ENCODE peak calls at places on chromosome 20, in four cellular contexts. Z is GDM1, J is suprapubic skin, D is SW480. I is an unnamed sample.

GRCh38 chr20:10679269-10679668 is 5.5 kb upstream of the JAG1 start:
- DNase-seq in D (no peak), J (no peak), Z (no peak), I (no peak)

GRCh38 chr20:47356526-47357295 is at the start of gene ZMYND8:
- DNase-seq in D (peak), Z (peak), J (peak), I (peak)

GRCh38 chr20:17571153-17571527 is 1.3 kb downstream of the DSTN start:
- DNase-seq in Z (no peak), D (no peak), J (no peak), I (peak)

GRCh38 chr20:51287628-51288413 is 254.7 kb downstream of the NFATC2 start:
- DNase-seq in Z (no peak), J (no peak), D (no peak), I (no peak)

GRCh38 chr20:48294196-48294595 is 508.9 kb upstream of the SULF2 start:
- DNase-seq in J (no peak), Z (no peak), D (peak), I (no peak)

GRCh38 chr20:38136421-38137245 is 28.4 kb downstream of the TGM2 start:
- DNase-seq in J (no peak), D (no peak), Z (no peak), I (no peak)

GRCh38 chr20:60473240-60473639 is 515.0 kb downstream of the CDH26 start:
- DNase-seq in J (no peak), Z (no peak), D (no peak), I (no peak)

GRCh38 chr20:34472246-34472925 is 43.8 kb upstream of the DYNLRB1 start:
- DNase-seq in D (peak), Z (no peak), J (no peak), I (no peak)

GRCh38 chr20:19301142-19301541 is 88.7 kb downstream of the SLC24A3 start:
- DNase-seq in J (no peak), D (no peak), Z (no peak), I (no peak)

GRCh38 chr20:47661714-47662113 is 123.6 kb downstream of the SULF2 start:
- DNase-seq in D (no peak), J (no peak), Z (no peak), I (no peak)

GRCh38 chr20:58003525-58003924 is 224.9 kb downstream of the ANKRD60 start:
- DNase-seq in J (no peak), Z (no peak), D (no peak), I (no peak)

GRCh38 chr20:33507461-33507860 is 17.6 kb downstream of the CBFA2T2 start:
- DNase-seq in Z (no peak), D (no peak), J (no peak), I (no peak)

GRCh38 chr20:53943522-53944291 is 126.7 kb downstream of the BCAS1 start:
- DNase-seq in J (no peak), D (peak), Z (peak), I (no peak)

GRCh38 chr20:32327087-32327681 is 30.9 kb upstream of the ASXL1 start:
- DNase-seq in D (no peak), J (no peak), Z (no peak), I (no peak)

GRCh38 chr20:63095718-63096654 is 89.2 kb upstream of the BHLHE23 start:
- DNase-seq in J (peak), Z (no peak), D (peak), I (no peak)

GRCh38 chr20:63029358-63030121 is 22.8 kb upstream of the BHLHE23 start:
- DNase-seq in J (no peak), D (peak), Z (no peak), I (no peak)

GRCh38 chr20:60068509-60068908 is 110.3 kb downstream of the CDH26 start:
- DNase-seq in Z (no peak), J (no peak), D (no peak), I (no peak)

GRCh38 chr20:61803416-61803902 is 262.2 kb downstream of the TAF4 start:
- DNase-seq in J (no peak), Z (no peak), D (no peak), I (no peak)

GRCh38 chr20:62735331-62735821 is 26.7 kb downstream of the NTSR1 start:
- DNase-seq in J (no peak), D (peak), Z (no peak), I (no peak)

GRCh38 chr20:47204008-47204745 is 152.3 kb downstream of the ZMYND8 start:
- DNase-seq in J (no peak), D (no peak), Z (no peak), I (no peak)

GRCh38 chr20:20491110-20491783 is 123.3 kb downstream of the INSM1 start:
- DNase-seq in Z (no peak), J (no peak), D (no peak), I (no peak)

GRCh38 chr20:24651171-24651972 is 181.9 kb downstream of the SYNDIG1 start:
- DNase-seq in Z (no peak), J (no peak), D (peak), I (peak)

GRCh38 chr20:63290677-63291472 is 2.1 kb upstream of the COL20A1 start:
- DNase-seq in D (peak), J (no peak), Z (no peak), I (no peak)

GRCh38 chr20:42754713-42755112 is 435.0 kb downstream of the PTPRT start:
- DNase-seq in D (no peak), Z (no peak), J (no peak), I (no peak)

GRCh38 chr20:19451591-19452295 is 239.3 kb downstream of the SLC24A3 start:
- DNase-seq in J (no peak), Z (peak), D (no peak), I (no peak)

GRCh38 chr20:9203081-9203447 is 134.2 kb downstream of the PLCB4 start:
- DNase-seq in Z (no peak), D (no peak), J (no peak), I (no peak)

GRCh38 chr20:62662422-62662821 is 20.1 kb downstream of the SLCO4A1 start:
- DNase-seq in Z (no peak), J (no peak), D (no peak), I (no peak)

GRCh38 chr20:53829086-53829703 is 235.6 kb upstream of the ZNF217 start:
- DNase-seq in Z (no peak), J (no peak), D (peak), I (no peak)

GRCh38 chr20:19501476-19502115 is 256.5 kb upstream of the RIN2 start:
- DNase-seq in J (no peak), D (no peak), Z (no peak), I (no peak)

I was measured in GF-D8.